ENCODE peak calls at places on chromosomes 2 and 18, in five cellular contexts. One of them, this sample, is unnamed. For H3K4me1, the result is how much of the 10 kb centered on the place peaks cover.

GRCh38 chr2:160334028-160334729 is 134.1 kb upstream of the ITGB6 start:
- DNase-seq in psoas muscle: no peak
- DNase-seq in K562: no peak
- DNase-seq in neuronal stem cell: no peak
- DNase-seq in Panc1: no peak
- DNase-seq in this sample: no peak

GRCh38 chr2:196234672-196235071 is 63.3 kb upstream of the STK17B start:
- DNase-seq in psoas muscle: no peak
- DNase-seq in K562: peak
- DNase-seq in neuronal stem cell: no peak
- DNase-seq in Panc1: no peak
- DNase-seq in this sample: no peak

GRCh38 chr2:121705958-121706357 is 30.7 kb downstream of the NIFK start:
- DNase-seq in psoas muscle: no peak
- DNase-seq in K562: no peak
- DNase-seq in neuronal stem cell: no peak
- DNase-seq in Panc1: no peak
- DNase-seq in this sample: no peak

GRCh38 chr2:63326473-63326872 is 261.8 kb downstream of the WDPCP start:
- DNase-seq in psoas muscle: no peak
- DNase-seq in K562: no peak
- DNase-seq in neuronal stem cell: no peak
- DNase-seq in Panc1: no peak
- DNase-seq in this sample: no peak

GRCh38 chr18:48060947-48061346 is 130.5 kb upstream of the SMAD2 start:
- DNase-seq in psoas muscle: no peak
- DNase-seq in K562: no peak
- DNase-seq in neuronal stem cell: no peak
- DNase-seq in Panc1: no peak
- DNase-seq in this sample: no peak

GRCh38 chr2:64565949-64566705 is 42.0 kb downstream of the AFTPH start:
- DNase-seq in psoas muscle: no peak
- DNase-seq in K562: no peak
- DNase-seq in neuronal stem cell: no peak
- DNase-seq in Panc1: no peak
- DNase-seq in this sample: no peak

GRCh38 chr18:79685281-79685680 is 5.7 kb downstream of the CTDP1 start:
- DNase-seq in psoas muscle: no peak
- DNase-seq in K562: no peak
- DNase-seq in neuronal stem cell: no peak
- DNase-seq in Panc1: no peak
- DNase-seq in this sample: no peak

GRCh38 chr2:230323385-230324106 is 3.4 kb upstream of the SP140L start:
- DNase-seq in psoas muscle: no peak
- DNase-seq in K562: peak
- DNase-seq in neuronal stem cell: no peak
- DNase-seq in Panc1: no peak
- DNase-seq in this sample: no peak

GRCh38 chr2:159035790-159036411 is 67.5 kb downstream of the TANC1 start:
- DNase-seq in psoas muscle: no peak
- DNase-seq in K562: peak
- DNase-seq in neuronal stem cell: no peak
- DNase-seq in Panc1: no peak
- DNase-seq in this sample: peak

GRCh38 chr2:178327516-178327915 is 123.5 kb downstream of the PRKRA start:
- DNase-seq in psoas muscle: no peak
- DNase-seq in K562: no peak
- DNase-seq in neuronal stem cell: no peak
- DNase-seq in Panc1: no peak
- DNase-seq in this sample: no peak

GRCh38 chr2:205786976-205787375 is 104.7 kb downstream of the NRP2 start:
- DNase-seq in psoas muscle: no peak
- DNase-seq in K562: no peak
- DNase-seq in neuronal stem cell: no peak
- DNase-seq in Panc1: no peak
- DNase-seq in this sample: no peak

GRCh38 chr18:23321996-23322395 is 131.1 kb upstream of the RIOK3 start:
- DNase-seq in psoas muscle: no peak
- DNase-seq in K562: no peak
- DNase-seq in neuronal stem cell: no peak
- DNase-seq in Panc1: no peak
- DNase-seq in this sample: no peak

GRCh38 chr2:66872926-66873714 is 438.2 kb downstream of the MEIS1 start:
- DNase-seq in psoas muscle: no peak
- DNase-seq in K562: no peak
- DNase-seq in neuronal stem cell: no peak
- DNase-seq in Panc1: no peak
- DNase-seq in this sample: no peak

GRCh38 chr2:216551234-216551633 is 52.6 kb downstream of the RPL37A start:
- DNase-seq in psoas muscle: no peak
- DNase-seq in K562: no peak
- DNase-seq in neuronal stem cell: no peak
- DNase-seq in Panc1: no peak
- DNase-seq in this sample: no peak

GRCh38 chr2:135913726-135914365 is 37.6 kb upstream of the MCM6 start:
- DNase-seq in psoas muscle: no peak
- DNase-seq in K562: peak
- DNase-seq in neuronal stem cell: peak
- DNase-seq in Panc1: peak
- DNase-seq in this sample: no peak

GRCh38 chr18:55821219-55821618 is 233.2 kb upstream of the TCF4 start:
- DNase-seq in psoas muscle: no peak
- DNase-seq in K562: no peak
- DNase-seq in neuronal stem cell: no peak
- DNase-seq in Panc1: no peak
- DNase-seq in this sample: no peak

GRCh38 chr2:160914217-160914616 is 246.0 kb upstream of the TANK start:
- DNase-seq in psoas muscle: no peak
- DNase-seq in K562: no peak
- DNase-seq in neuronal stem cell: no peak
- DNase-seq in Panc1: no peak
- DNase-seq in this sample: no peak

GRCh38 chr2:176171331-176172006 is 14.4 kb downstream of the HOXD3 start:
- DNase-seq in psoas muscle: no peak
- DNase-seq in K562: no peak
- DNase-seq in neuronal stem cell: no peak
- DNase-seq in Panc1: no peak
- DNase-seq in this sample: no peak

GRCh38 chr2:120930236-120930635 is 194.6 kb downstream of the GLI2 start:
- DNase-seq in psoas muscle: no peak
- DNase-seq in K562: no peak
- DNase-seq in neuronal stem cell: no peak
- DNase-seq in Panc1: no peak
- DNase-seq in this sample: no peak

GRCh38 chr2:126696644-126697520 is 40.9 kb downstream of the GYPC start:
- DNase-seq in psoas muscle: no peak
- DNase-seq in K562: no peak
- DNase-seq in neuronal stem cell: no peak
- DNase-seq in Panc1: no peak
- DNase-seq in this sample: no peak

GRCh38 chr2:195590866-195591215 is 66.2 kb upstream of the SLC39A10 start:
- DNase-seq in psoas muscle: no peak
- DNase-seq in K562: no peak
- DNase-seq in neuronal stem cell: no peak
- DNase-seq in Panc1: no peak
- DNase-seq in this sample: no peak

GRCh38 chr2:38190542-38191218 is 114.7 kb upstream of the CYP1B1 start:
- DNase-seq in psoas muscle: no peak
- DNase-seq in K562: no peak
- DNase-seq in neuronal stem cell: no peak
- DNase-seq in Panc1: no peak
- DNase-seq in this sample: no peak

GRCh38 chr2:108988796-108989713 is at the start of gene EDAR:
- DNase-seq in psoas muscle: no peak
- DNase-seq in K562: peak
- DNase-seq in neuronal stem cell: peak
- DNase-seq in Panc1: no peak
- DNase-seq in this sample: peak

GRCh38 chr2:42969231-42970150 is 177.1 kb upstream of the HAAO start:
- DNase-seq in psoas muscle: peak
- DNase-seq in K562: no peak
- DNase-seq in neuronal stem cell: no peak
- DNase-seq in Panc1: no peak
- DNase-seq in this sample: no peak

GRCh38 chr2:230902180-230902899 is 22.7 kb downstream of the GPR55 start:
- DNase-seq in psoas muscle: no peak
- DNase-seq in K562: peak
- DNase-seq in neuronal stem cell: peak
- DNase-seq in Panc1: peak
- DNase-seq in this sample: no peak

GRCh38 chr2:172743143-172743542 is 7.5 kb downstream of the RAPGEF4 start:
- DNase-seq in psoas muscle: no peak
- DNase-seq in K562: no peak
- DNase-seq in neuronal stem cell: no peak
- DNase-seq in Panc1: no peak
- DNase-seq in this sample: no peak

GRCh38 chr2:224584111-224584764 is 925 bp downstream of the CUL3 start:
- DNase-seq in psoas muscle: peak
- DNase-seq in K562: peak
- DNase-seq in neuronal stem cell: peak
- DNase-seq in Panc1: no peak
- DNase-seq in this sample: peak
- H3K4me3 ChIP-seq in psoas muscle: peak
- H3K4me3 ChIP-seq in K562: peak
- H3K4me3 ChIP-seq in neuronal stem cell: peak
- H3K4me3 ChIP-seq in Panc1: peak
- H3K4me3 ChIP-seq in this sample: peak

GRCh38 chr2:54666741-54667639 is 56.5 kb upstream of the EML6 start:
- DNase-seq in psoas muscle: peak
- DNase-seq in K562: no peak
- DNase-seq in neuronal stem cell: no peak
- DNase-seq in Panc1: no peak
- DNase-seq in this sample: no peak
- H3K4me1 ChIP-seq in psoas muscle: under half
- H3K4me1 ChIP-seq in K562: under half
- H3K4me1 ChIP-seq in neuronal stem cell: under half
- H3K4me1 ChIP-seq in Panc1: under half
- H3K4me1 ChIP-seq in this sample: under half

GRCh38 chr2:47508641-47509040 is 105.7 kb downstream of the MSH2 start:
- DNase-seq in psoas muscle: no peak
- DNase-seq in K562: no peak
- DNase-seq in neuronal stem cell: no peak
- DNase-seq in Panc1: no peak
- DNase-seq in this sample: no peak
- H3K4me3 ChIP-seq in psoas muscle: no peak
- H3K4me3 ChIP-seq in K562: no peak
- H3K4me3 ChIP-seq in neuronal stem cell: no peak
- H3K4me3 ChIP-seq in Panc1: no peak
- H3K4me3 ChIP-seq in this sample: no peak

GRCh38 chr2:69164379-69164778 is 151.4 kb downstream of the ANTXR1 start:
- DNase-seq in psoas muscle: no peak
- DNase-seq in K562: no peak
- DNase-seq in neuronal stem cell: no peak
- DNase-seq in Panc1: no peak
- DNase-seq in this sample: no peak

GRCh38 chr2:69163556-69163955 is 150.6 kb downstream of the ANTXR1 start:
- DNase-seq in psoas muscle: no peak
- DNase-seq in K562: no peak
- DNase-seq in neuronal stem cell: no peak
- DNase-seq in Panc1: no peak
- DNase-seq in this sample: no peak

GRCh38 chr2:69159988-69160387 is 147.0 kb downstream of the ANTXR1 start:
- DNase-seq in psoas muscle: no peak
- DNase-seq in K562: peak
- DNase-seq in neuronal stem cell: no peak
- DNase-seq in Panc1: no peak
- DNase-seq in this sample: no peak

GRCh38 chr2:69163109-69163508 is 150.1 kb downstream of the ANTXR1 start:
- DNase-seq in psoas muscle: no peak
- DNase-seq in K562: peak
- DNase-seq in neuronal stem cell: no peak
- DNase-seq in Panc1: peak
- DNase-seq in this sample: no peak

DNA sequence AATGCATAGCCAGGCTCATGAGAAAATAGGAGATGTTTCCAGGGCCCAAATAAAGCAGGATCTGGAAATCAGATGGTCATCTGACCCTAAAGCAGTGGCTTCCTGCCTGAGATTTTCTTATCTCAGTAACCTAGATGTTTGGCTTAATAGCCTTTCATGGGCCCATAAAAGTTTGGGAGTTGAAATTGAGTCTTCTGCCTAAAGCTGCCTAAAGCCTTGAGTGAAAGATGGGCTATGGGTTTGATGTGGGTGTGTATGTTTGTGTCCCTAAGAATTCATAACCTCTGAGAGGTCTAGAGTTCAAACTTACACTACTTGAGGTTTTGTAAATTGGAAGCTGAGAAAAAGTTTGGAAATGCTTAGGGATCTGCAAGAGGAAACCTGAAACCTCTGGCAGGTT is 149.1 kb downstream of the ANTXR1 start:
- DNase-seq in psoas muscle: no peak
- DNase-seq in K562: no peak
- DNase-seq in neuronal stem cell: no peak
- DNase-seq in Panc1: no peak
- DNase-seq in this sample: no peak
- H3K4me1 ChIP-seq in psoas muscle: under half
- H3K4me1 ChIP-seq in K562: under half
- H3K4me1 ChIP-seq in neuronal stem cell: under half
- H3K4me1 ChIP-seq in Panc1: under half
- H3K4me1 ChIP-seq in this sample: under half